ENCODE peak calls at places on chromosomes 4 and X, in eight cellular contexts. One of them, this sample, is unnamed.

GRCh38 chrX:40964633-40965586 is 120.3 kb upstream of the USP9X start:
- DNase-seq in activated CD4-positive, alpha-beta T cell treated with anti-CD3 and anti-CD28 coated beads for 24 hours: no peak
- DNase-seq in HT-29: no peak
- DNase-seq in nucleus accumbens: no peak
- DNase-seq in skeletal muscle cell: no peak
- DNase-seq in neuronal stem cell: no peak
- DNase-seq in stimulated activated CD4-positive, alpha-beta T cell treated with anti-CD3 and anti-CD28 coated beads, Interleukin-4, amount 100 ng/mL, for 48 hours: no peak
- DNase-seq in GM23248: no peak
- DNase-seq in this sample: no peak

GRCh38 chrX:43474321-43474720 is 181.8 kb upstream of the MAOA start:
- DNase-seq in HT-29: peak
- DNase-seq in GM23248: no peak
- DNase-seq in nucleus accumbens: no peak
- DNase-seq in neuronal stem cell: no peak
- DNase-seq in activated CD4-positive, alpha-beta T cell treated with anti-CD3 and anti-CD28 coated beads for 24 hours: no peak
- DNase-seq in stimulated activated CD4-positive, alpha-beta T cell treated with anti-CD3 and anti-CD28 coated beads, Interleukin-4, amount 100 ng/mL, for 48 hours: no peak
- DNase-seq in skeletal muscle cell: no peak
- DNase-seq in this sample: peak

GRCh38 chrX:39630344-39630743 is 467.4 kb downstream of the BCOR start:
- DNase-seq in stimulated activated CD4-positive, alpha-beta T cell treated with anti-CD3 and anti-CD28 coated beads, Interleukin-4, amount 100 ng/mL, for 48 hours: no peak
- DNase-seq in GM23248: no peak
- DNase-seq in nucleus accumbens: no peak
- DNase-seq in skeletal muscle cell: no peak
- DNase-seq in activated CD4-positive, alpha-beta T cell treated with anti-CD3 and anti-CD28 coated beads for 24 hours: no peak
- DNase-seq in neuronal stem cell: no peak
- DNase-seq in HT-29: no peak
- DNase-seq in this sample: no peak

GRCh38 chrX:15903186-15903681 is 48.6 kb upstream of the AP1S2 start:
- DNase-seq in skeletal muscle cell: no peak
- DNase-seq in activated CD4-positive, alpha-beta T cell treated with anti-CD3 and anti-CD28 coated beads for 24 hours: no peak
- DNase-seq in neuronal stem cell: no peak
- DNase-seq in HT-29: no peak
- DNase-seq in GM23248: no peak
- DNase-seq in stimulated activated CD4-positive, alpha-beta T cell treated with anti-CD3 and anti-CD28 coated beads, Interleukin-4, amount 100 ng/mL, for 48 hours: no peak
- DNase-seq in nucleus accumbens: no peak
- DNase-seq in this sample: peak

GRCh38 chr4:8524595-8525382 is 55.4 kb upstream of the GPR78 start:
- DNase-seq in neuronal stem cell: no peak
- DNase-seq in stimulated activated CD4-positive, alpha-beta T cell treated with anti-CD3 and anti-CD28 coated beads, Interleukin-4, amount 100 ng/mL, for 48 hours: no peak
- DNase-seq in HT-29: no peak
- DNase-seq in skeletal muscle cell: no peak
- DNase-seq in GM23248: peak
- DNase-seq in nucleus accumbens: no peak
- DNase-seq in activated CD4-positive, alpha-beta T cell treated with anti-CD3 and anti-CD28 coated beads for 24 hours: no peak
- DNase-seq in this sample: peak

GRCh38 chr4:84389406-84389805 is 109.7 kb downstream of the NKX6-1 start:
- DNase-seq in neuronal stem cell: no peak
- DNase-seq in nucleus accumbens: no peak
- DNase-seq in activated CD4-positive, alpha-beta T cell treated with anti-CD3 and anti-CD28 coated beads for 24 hours: no peak
- DNase-seq in skeletal muscle cell: no peak
- DNase-seq in stimulated activated CD4-positive, alpha-beta T cell treated with anti-CD3 and anti-CD28 coated beads, Interleukin-4, amount 100 ng/mL, for 48 hours: no peak
- DNase-seq in HT-29: peak
- DNase-seq in GM23248: peak
- DNase-seq in this sample: no peak

GRCh38 chr4:171025323-171025722 is 787.9 kb upstream of the GALNTL6 start:
- DNase-seq in GM23248: no peak
- DNase-seq in activated CD4-positive, alpha-beta T cell treated with anti-CD3 and anti-CD28 coated beads for 24 hours: no peak
- DNase-seq in nucleus accumbens: no peak
- DNase-seq in HT-29: no peak
- DNase-seq in skeletal muscle cell: no peak
- DNase-seq in neuronal stem cell: no peak
- DNase-seq in stimulated activated CD4-positive, alpha-beta T cell treated with anti-CD3 and anti-CD28 coated beads, Interleukin-4, amount 100 ng/mL, for 48 hours: no peak
- DNase-seq in this sample: no peak

GRCh38 chr4:69718376-69719293 is 41.8 kb downstream of the SULT1B1 start:
- DNase-seq in skeletal muscle cell: peak
- DNase-seq in nucleus accumbens: no peak
- DNase-seq in HT-29: peak
- DNase-seq in GM23248: peak
- DNase-seq in stimulated activated CD4-positive, alpha-beta T cell treated with anti-CD3 and anti-CD28 coated beads, Interleukin-4, amount 100 ng/mL, for 48 hours: no peak
- DNase-seq in activated CD4-positive, alpha-beta T cell treated with anti-CD3 and anti-CD28 coated beads for 24 hours: no peak
- DNase-seq in neuronal stem cell: no peak
- DNase-seq in this sample: no peak

GRCh38 chr4:182826391-182826790 is 90.8 kb downstream of the DCTD start:
- DNase-seq in activated CD4-positive, alpha-beta T cell treated with anti-CD3 and anti-CD28 coated beads for 24 hours: no peak
- DNase-seq in nucleus accumbens: no peak
- DNase-seq in stimulated activated CD4-positive, alpha-beta T cell treated with anti-CD3 and anti-CD28 coated beads, Interleukin-4, amount 100 ng/mL, for 48 hours: no peak
- DNase-seq in neuronal stem cell: no peak
- DNase-seq in GM23248: no peak
- DNase-seq in skeletal muscle cell: no peak
- DNase-seq in HT-29: no peak
- DNase-seq in this sample: no peak

GRCh38 chr4:122759639-122760310 is 27.3 kb downstream of the BBS12 start:
- DNase-seq in neuronal stem cell: no peak
- DNase-seq in stimulated activated CD4-positive, alpha-beta T cell treated with anti-CD3 and anti-CD28 coated beads, Interleukin-4, amount 100 ng/mL, for 48 hours: no peak
- DNase-seq in activated CD4-positive, alpha-beta T cell treated with anti-CD3 and anti-CD28 coated beads for 24 hours: no peak
- DNase-seq in GM23248: peak
- DNase-seq in HT-29: no peak
- DNase-seq in nucleus accumbens: no peak
- DNase-seq in skeletal muscle cell: no peak
- DNase-seq in this sample: no peak

GRCh38 chr4:88697588-88698329 is at the start of gene NAP1L5:
- DNase-seq in skeletal muscle cell: peak
- DNase-seq in HT-29: peak
- DNase-seq in GM23248: peak
- DNase-seq in stimulated activated CD4-positive, alpha-beta T cell treated with anti-CD3 and anti-CD28 coated beads, Interleukin-4, amount 100 ng/mL, for 48 hours: peak
- DNase-seq in neuronal stem cell: no peak
- DNase-seq in activated CD4-positive, alpha-beta T cell treated with anti-CD3 and anti-CD28 coated beads for 24 hours: peak
- DNase-seq in nucleus accumbens: peak
- DNase-seq in this sample: peak

GRCh38 chr4:150007512-150007911 is 70.7 kb upstream of the DCLK2 start:
- DNase-seq in nucleus accumbens: no peak
- DNase-seq in GM23248: peak
- DNase-seq in stimulated activated CD4-positive, alpha-beta T cell treated with anti-CD3 and anti-CD28 coated beads, Interleukin-4, amount 100 ng/mL, for 48 hours: no peak
- DNase-seq in skeletal muscle cell: no peak
- DNase-seq in HT-29: no peak
- DNase-seq in neuronal stem cell: no peak
- DNase-seq in activated CD4-positive, alpha-beta T cell treated with anti-CD3 and anti-CD28 coated beads for 24 hours: no peak
- DNase-seq in this sample: peak

GRCh38 chrX:130393451-130394074 is 8.1 kb upstream of the GPR119 start:
- DNase-seq in neuronal stem cell: no peak
- DNase-seq in HT-29: peak
- DNase-seq in activated CD4-positive, alpha-beta T cell treated with anti-CD3 and anti-CD28 coated beads for 24 hours: no peak
- DNase-seq in nucleus accumbens: peak
- DNase-seq in GM23248: peak
- DNase-seq in stimulated activated CD4-positive, alpha-beta T cell treated with anti-CD3 and anti-CD28 coated beads, Interleukin-4, amount 100 ng/mL, for 48 hours: no peak
- DNase-seq in skeletal muscle cell: no peak
- DNase-seq in this sample: peak

GRCh38 chr4:133483600-133484246 is 334.6 kb downstream of the PCDH10 start:
- DNase-seq in stimulated activated CD4-positive, alpha-beta T cell treated with anti-CD3 and anti-CD28 coated beads, Interleukin-4, amount 100 ng/mL, for 48 hours: no peak
- DNase-seq in GM23248: peak
- DNase-seq in neuronal stem cell: no peak
- DNase-seq in skeletal muscle cell: no peak
- DNase-seq in nucleus accumbens: no peak
- DNase-seq in activated CD4-positive, alpha-beta T cell treated with anti-CD3 and anti-CD28 coated beads for 24 hours: no peak
- DNase-seq in HT-29: peak
- DNase-seq in this sample: peak

GRCh38 chr4:168618577-168619265 is 121.9 kb downstream of the PALLD start:
- DNase-seq in GM23248: peak
- DNase-seq in HT-29: no peak
- DNase-seq in neuronal stem cell: no peak
- DNase-seq in skeletal muscle cell: peak
- DNase-seq in activated CD4-positive, alpha-beta T cell treated with anti-CD3 and anti-CD28 coated beads for 24 hours: no peak
- DNase-seq in stimulated activated CD4-positive, alpha-beta T cell treated with anti-CD3 and anti-CD28 coated beads, Interleukin-4, amount 100 ng/mL, for 48 hours: no peak
- DNase-seq in nucleus accumbens: no peak
- DNase-seq in this sample: peak

This sample was measured in trophoblast cell.